ENCODE peak calls at places on chromosomes 2 and 18, in nine cellular contexts. F, R, T, K, J, P, G, H and X are unnamed samples.

GRCh38 chr18:29181151-29181901 is 1004.4 kb upstream of the CDH2 start:
- DNase-seq in F (no peak), R (peak), T (peak), K (peak), J (peak), P (peak), G (peak), H (no peak), X (peak)

GRCh38 chr2:241063093-241063551 is 39.0 kb downstream of the MTERF4 start:
- DNase-seq in F (no peak), R (no peak), T (no peak), K (no peak), J (peak), P (no peak), G (no peak), H (peak), X (no peak)

GRCh38 chr18:32624182-32624723 is 148.6 kb downstream of the KLHL14 start:
- DNase-seq in F (no peak), R (no peak), T (no peak), K (no peak), J (no peak), P (no peak), G (no peak), H (no peak), X (no peak)

GRCh38 chr2:201507725-201508124 is 56.2 kb downstream of the STRADB start:
- DNase-seq in F (no peak), R (no peak), T (no peak), K (no peak), J (no peak), P (no peak), G (no peak), H (no peak), X (no peak)

GRCh38 chr2:96099861-96100798 is 16.2 kb downstream of the ADRA2B start:
- DNase-seq in F (no peak), R (no peak), T (no peak), K (no peak), J (no peak), P (no peak), G (no peak), H (peak), X (no peak)

GRCh38 chr2:20544093-20544747 is 97.3 kb downstream of the RHOB start:
- DNase-seq in F (no peak), R (no peak), T (no peak), K (no peak), J (no peak), P (no peak), G (peak), H (no peak), X (no peak)

GRCh38 chr2:25204190-25204838 is 35.9 kb upstream of the POMC start:
- DNase-seq in F (no peak), R (no peak), T (no peak), K (no peak), J (no peak), P (no peak), G (no peak), H (no peak), X (no peak)

GRCh38 chr2:220078439-220078838 is 451.0 kb downstream of the SLC4A3 start:
- DNase-seq in F (no peak), R (no peak), T (no peak), K (no peak), J (no peak), P (peak), G (no peak), H (no peak), X (peak)

GRCh38 chr2:113979172-113980128 is 89.6 kb downstream of the ACTR3 start:
- DNase-seq in F (peak), R (no peak), T (no peak), K (no peak), J (no peak), P (no peak), G (no peak), H (no peak), X (no peak)

GRCh38 chr2:43464546-43464945 is 131.3 kb downstream of the THADA start:
- DNase-seq in F (no peak), R (no peak), T (peak), K (peak), J (peak), P (peak), G (peak), H (no peak), X (peak)

GRCh38 chr2:152755029-152755428 is 36.6 kb downstream of the ARL6IP6 start:
- DNase-seq in F (no peak), R (no peak), T (no peak), K (no peak), J (no peak), P (no peak), G (no peak), H (no peak), X (no peak)

GRCh38 chr2:190340369-190340768 is 3.0 kb upstream of the INPP1 start:
- DNase-seq in F (no peak), R (no peak), T (peak), K (no peak), J (peak), P (no peak), G (peak), H (no peak), X (no peak)

GRCh38 chr18:3525870-3526420 is 76.0 kb downstream of the TGIF1 start:
- DNase-seq in F (no peak), R (peak), T (peak), K (no peak), J (no peak), P (no peak), G (peak), H (no peak), X (no peak)

GRCh38 chr2:218022131-218022850 is 19.5 kb upstream of the TNS1 start:
- DNase-seq in F (no peak), R (no peak), T (no peak), K (no peak), J (no peak), P (no peak), G (no peak), H (peak), X (no peak)

GRCh38 chr2:9734308-9734707 is 103.5 kb upstream of the YWHAQ start:
- DNase-seq in F (no peak), R (no peak), T (no peak), K (no peak), J (no peak), P (no peak), G (no peak), H (no peak), X (no peak)

GRCh38 chr2:204738721-204739120 is 193.4 kb downstream of the PARD3B start:
- DNase-seq in F (no peak), R (peak), T (no peak), K (no peak), J (peak), P (peak), G (peak), H (no peak), X (peak)

GRCh38 chr2:236085211-236085610 is 83.0 kb downstream of the GBX2 start:
- DNase-seq in F (no peak), R (no peak), T (no peak), K (no peak), J (no peak), P (no peak), G (no peak), H (no peak), X (no peak)

GRCh38 chr2:235191933-235192332 is 240.1 kb downstream of the SH3BP4 start:
- DNase-seq in F (no peak), R (no peak), T (peak), K (no peak), J (peak), P (peak), G (no peak), H (no peak), X (peak)

GRCh38 chr2:61536086-61536722 is 2.0 kb downstream of the XPO1 start:
- DNase-seq in F (no peak), R (no peak), T (peak), K (no peak), J (no peak), P (no peak), G (peak), H (no peak), X (peak)

GRCh38 chr2:145383961-145384360 is 864.0 kb upstream of the ZEB2 start:
- DNase-seq in F (no peak), R (no peak), T (peak), K (no peak), J (no peak), P (no peak), G (peak), H (no peak), X (peak)

GRCh38 chr2:231480781-231481180 is 16.5 kb upstream of the NCL start:
- DNase-seq in F (no peak), R (no peak), T (no peak), K (no peak), J (no peak), P (no peak), G (no peak), H (no peak), X (no peak)

GRCh38 chr18:32542221-32542798 is 71.6 kb upstream of the GAREM1 start:
- DNase-seq in F (no peak), R (peak), T (peak), K (no peak), J (no peak), P (peak), G (no peak), H (no peak), X (peak)

GRCh38 chr2:18976112-18976961 is 382.1 kb downstream of the OSR1 start:
- DNase-seq in F (no peak), R (peak), T (peak), K (no peak), J (peak), P (peak), G (peak), H (no peak), X (peak)

GRCh38 chr2:172513935-172514586 is 41.8 kb upstream of the PDK1 start:
- DNase-seq in F (no peak), R (no peak), T (no peak), K (no peak), J (no peak), P (no peak), G (no peak), H (no peak), X (no peak)